ENCODE peak calls at places on chromosomes 3 and 15, in seven cellular contexts. H, L, Z, I, E, O and N are unnamed samples.

GRCh38 chr3:153158961-153159735 is 2.9 kb upstream of the RAP2B start:
- DNase-seq in H (no peak), L (no peak), Z (no peak), I (no peak), E (no peak), O (no peak), N (no peak)

GRCh38 chr15:40999190-40999589 is 45.9 kb downstream of the CHAC1 start:
- DNase-seq in H (no peak), L (no peak), Z (no peak), I (no peak), E (no peak), O (no peak), N (no peak)

GRCh38 chr15:92930776-92931175 is 30.7 kb downstream of the CHD2 start:
- DNase-seq in H (no peak), L (no peak), Z (no peak), I (peak; percentile 21), E (no peak), O (peak; percentile 46), N (no peak)

GRCh38 chr15:33043636-33044035 is 150.9 kb downstream of the FMN1 start:
- DNase-seq in H (no peak), L (no peak), Z (no peak), I (no peak), E (no peak), O (no peak), N (no peak)

GRCh38 chr3:105394177-105394576 is 27.5 kb downstream of the ALCAM start:
- DNase-seq in H (no peak), L (no peak), Z (no peak), I (no peak), E (no peak), O (no peak), N (no peak)

GRCh38 chr3:128482857-128483656 is 9.9 kb downstream of the GATA2 start:
- DNase-seq in H (no peak), L (no peak), Z (no peak), I (no peak), E (no peak), O (no peak), N (no peak)

GRCh38 chr15:39887211-39887610 is 32.9 kb downstream of the GPR176 start:
- DNase-seq in H (no peak), L (no peak), Z (no peak), I (no peak), E (no peak), O (no peak), N (no peak)

GRCh38 chr3:37505415-37505814 is 331.0 kb upstream of the LRRFIP2 start:
- DNase-seq in H (no peak), L (no peak), Z (no peak), I (no peak), E (no peak), O (no peak), N (no peak)

GRCh38 chr3:64612082-64612860 is 75.5 kb downstream of the ADAMTS9 start:
- DNase-seq in H (peak; percentile 25), L (no peak), Z (no peak), I (no peak), E (no peak), O (peak; percentile 64), N (no peak)

GRCh38 chr3:52730681-52731080 is 24.8 kb downstream of the SPCS1 start:
- DNase-seq in H (no peak), L (no peak), Z (no peak), I (no peak), E (no peak), O (no peak), N (no peak)

GRCh38 chr3:11363732-11364131 is 91.5 kb downstream of the ATG7 start:
- DNase-seq in H (no peak), L (no peak), Z (no peak), I (no peak), E (no peak), O (no peak), N (no peak)

GRCh38 chr3:103006541-103006940 is 571.7 kb downstream of the ZPLD1 start:
- DNase-seq in H (no peak), L (no peak), Z (no peak), I (no peak), E (no peak), O (no peak), N (no peak)

GRCh38 chr3:3998140-3998977 is 199.1 kb downstream of the LRRN1 start:
- DNase-seq in H (peak; percentile 23), L (no peak), Z (no peak), I (peak; percentile 27), E (no peak), O (peak; percentile 57), N (peak; percentile 8)

GRCh38 chr3:43766672-43767465 is 76.1 kb downstream of the ABHD5 start:
- DNase-seq in H (no peak), L (no peak), Z (no peak), I (no peak), E (no peak), O (no peak), N (no peak)

GRCh38 chr3:27721717-27722564 is at the start of gene EOMES:
- DNase-seq in H (peak; percentile 29), L (peak; percentile 69), Z (no peak), I (peak; percentile 77), E (peak; percentile 31), O (peak; percentile 81), N (no peak)

GRCh38 chr3:129831503-129831902 is 62.0 kb downstream of the TMCC1 start:
- DNase-seq in H (no peak), L (no peak), Z (no peak), I (no peak), E (no peak), O (no peak), N (no peak)

GRCh38 chr3:29202368-29202767 is 78.5 kb upstream of the RBMS3 start:
- DNase-seq in H (no peak), L (no peak), Z (no peak), I (no peak), E (no peak), O (no peak), N (no peak)

GRCh38 chr3:108489776-108490175 is 20.6 kb downstream of the MYH15 start:
- DNase-seq in H (peak; percentile 35), L (no peak), Z (no peak), I (peak; percentile 84), E (peak; percentile 13), O (peak; percentile 35), N (no peak)

GRCh38 chr15:85837881-85838280 is 43.2 kb upstream of the KLHL25 start:
- DNase-seq in H (peak; percentile 67), L (no peak), Z (no peak), I (no peak), E (peak; percentile 26), O (peak; percentile 49), N (peak; percentile 62)

GRCh38 chr3:105867690-105868449 is 942 bp downstream of the CBLB start:
- DNase-seq in H (no peak), L (no peak), Z (no peak), I (no peak), E (no peak), O (no peak), N (no peak)

GRCh38 chr3:50370594-50370993 is 11.3 kb upstream of the TMEM115 start:
- DNase-seq in H (no peak), L (no peak), Z (no peak), I (peak; percentile 9), E (no peak), O (peak; percentile 68), N (no peak)

GRCh38 chr3:133573629-133574194 is at the start of gene CDV3:
- DNase-seq in H (peak; percentile 44), L (no peak), Z (no peak), I (no peak), E (no peak), O (no peak), N (peak; percentile 67)

GRCh38 chr3:69142090-69142489 is 19.7 kb upstream of the LMOD3 start:
- DNase-seq in H (no peak), L (no peak), Z (no peak), I (peak; percentile 56), E (no peak), O (no peak), N (no peak)

GRCh38 chr3:194069421-194070219 is 66.3 kb upstream of the HES1 start:
- DNase-seq in H (no peak), L (no peak), Z (no peak), I (peak; percentile 17), E (no peak), O (no peak), N (no peak)

GRCh38 chr15:73753250-73754130 is at the start of gene INSYN1:
- DNase-seq in H (no peak), L (no peak), Z (no peak), I (no peak), E (peak; percentile 32), O (peak; percentile 54), N (peak; percentile 13)

GRCh38 chr15:65355173-65355982 is 22.4 kb downstream of the IGDCC3 start:
- DNase-seq in H (no peak), L (no peak), Z (no peak), I (no peak), E (no peak), O (peak; percentile 81), N (no peak)

GRCh38 chr3:186732169-186732766 is 15.1 kb downstream of the KNG1 start:
- DNase-seq in H (no peak), L (no peak), Z (no peak), I (no peak), E (no peak), O (no peak), N (no peak)

GRCh38 chr3:32500880-32501784 is 1.5 kb downstream of the CMTM6 start:
- DNase-seq in H (no peak), L (no peak), Z (no peak), I (no peak), E (no peak), O (no peak), N (peak; percentile 12)

GRCh38 chr3:73546961-73547360 is 77.8 kb downstream of the PDZRN3 start:
- DNase-seq in H (no peak), L (no peak), Z (no peak), I (no peak), E (no peak), O (no peak), N (no peak)

GRCh38 chr3:66378256-66378655 is 122.6 kb downstream of the LRIG1 start:
- DNase-seq in H (no peak), L (no peak), Z (no peak), I (no peak), E (no peak), O (no peak), N (peak; percentile 49)

GRCh38 chr3:38039101-38039898 is at the start of gene DLEC1:
- DNase-seq in H (peak; percentile 86), L (peak; percentile 64), Z (no peak), I (no peak), E (peak; percentile 58), O (peak; percentile 45), N (peak; percentile 88)

GRCh38 chr3:65030847-65031463 is 343.2 kb upstream of the ADAMTS9 start:
- DNase-seq in H (no peak), L (no peak), Z (no peak), I (no peak), E (no peak), O (no peak), N (no peak)

GRCh38 chr3:178389258-178389657 is 147.0 kb upstream of the KCNMB2 start:
- DNase-seq in H (no peak), L (no peak), Z (no peak), I (no peak), E (no peak), O (no peak), N (no peak)

GRCh38 chr15:42155546-42156265 is 730 bp downstream of the PLA2G4F start:
- DNase-seq in H (peak; percentile 83), L (no peak), Z (no peak), I (no peak), E (peak; percentile 73), O (no peak), N (peak; percentile 71)

GRCh38 chr15:74011610-74012009 is 17.1 kb downstream of the PML start:
- DNase-seq in H (peak; percentile 58), L (no peak), Z (no peak), I (no peak), E (peak; percentile 34), O (no peak), N (peak; percentile 46)

GRCh38 chr3:32469151-32469874 is 33.3 kb downstream of the CMTM6 start:
- DNase-seq in H (no peak), L (no peak), Z (no peak), I (no peak), E (no peak), O (no peak), N (no peak)